ENCODE peak calls at places on chromosomes 7 and 10, in four cellular contexts. X, E, R and B are unnamed samples.

GRCh38 chr10:131571346-131571745 is 259.8 kb upstream of the TCERG1L start:
- DNase-seq in X (no peak), E (no peak), R (no peak), B (no peak)

GRCh38 chr7:99098824-99099498 is 44.9 kb downstream of the SMURF1 start:
- DNase-seq in X (no peak), E (no peak), R (no peak), B (no peak)

GRCh38 chr7:90383879-90384278 is 19.4 kb upstream of the CLDN12 start:
- DNase-seq in X (no peak), E (no peak), R (no peak), B (no peak)

GRCh38 chr10:110446954-110447608 is 50.6 kb upstream of the DUSP5 start:
- DNase-seq in X (peak; percentile 34), E (peak; percentile 16), R (no peak), B (no peak)

GRCh38 chr10:114911052-114911697 is 26.8 kb upstream of the TRUB1 start:
- DNase-seq in X (no peak), E (no peak), R (no peak), B (no peak)

GRCh38 chr7:45196374-45196773 is 38.8 kb downstream of the RAMP3 start:
- DNase-seq in X (no peak), E (no peak), R (no peak), B (no peak)

GRCh38 chr10:66322261-66322660 is 603.6 kb upstream of the LRRTM3 start:
- DNase-seq in X (peak; percentile 6), E (peak; percentile 24), R (no peak), B (no peak)

GRCh38 chr10:121245799-121246198 is 352.4 kb downstream of the FGFR2 start:
- DNase-seq in X (no peak), E (peak; percentile 56), R (no peak), B (no peak)

GRCh38 chr7:29765392-29765979 is 40.8 kb upstream of the WIPF3 start:
- DNase-seq in X (no peak), E (no peak), R (no peak), B (no peak)

GRCh38 chr10:133160813-133161471 is 923 bp downstream of the KNDC1 start:
- DNase-seq in X (no peak), E (no peak), R (no peak), B (no peak)

GRCh38 chr10:33142290-33142689 is 184.3 kb upstream of the ITGB1 start:
- DNase-seq in X (peak; percentile 76), E (no peak), R (no peak), B (no peak)

GRCh38 chr7:75743455-75743859 is 4.7 kb upstream of the HIP1 start:
- DNase-seq in X (peak; percentile 35), E (no peak), R (no peak), B (no peak)

GRCh38 chr10:78588194-78588811 is 480.5 kb upstream of the ZMIZ1 start:
- DNase-seq in X (peak; percentile 76), E (no peak), R (peak; percentile 66), B (no peak)

GRCh38 chr7:133484135-133484534 is 231.3 kb downstream of the EXOC4 start:
- DNase-seq in X (no peak), E (no peak), R (no peak), B (no peak)

GRCh38 chr7:18086165-18087030 is 58.8 kb upstream of the PRPS1L1 start:
- DNase-seq in X (peak; percentile 16), E (no peak), R (peak; percentile 13), B (peak; percentile 56)

GRCh38 chr10:84140036-84140379 is 699 bp downstream of the GHITM start:
- DNase-seq in X (no peak), E (peak; percentile 23), R (no peak), B (no peak)

GRCh38 chr10:628386-629045 is 61.0 kb downstream of the DIP2C start:
- DNase-seq in X (no peak), E (no peak), R (peak; percentile 77), B (peak; percentile 93)

GRCh38 chr7:140638311-140638791 is 2.3 kb downstream of the DENND2A start:
- DNase-seq in X (no peak), E (no peak), R (no peak), B (no peak)

GRCh38 chr7:31633894-31634494 is 53.0 kb upstream of the PPP1R17 start:
- DNase-seq in X (peak; percentile 48), E (peak; percentile 54), R (peak; percentile 25), B (peak; percentile 40)

GRCh38 chr10:70586348-70586930 is 16.1 kb downstream of the PRF1 start:
- DNase-seq in X (no peak), E (no peak), R (no peak), B (no peak)

GRCh38 chr10:80154978-80155695 is 22.6 kb downstream of the PLAC9 start:
- DNase-seq in X (no peak), E (peak; percentile 49), R (no peak), B (no peak)

GRCh38 chr7:84688671-84689070 is 494.1 kb upstream of the SEMA3A start:
- DNase-seq in X (no peak), E (no peak), R (no peak), B (no peak)

GRCh38 chr7:92177362-92177761 is 1.6 kb downstream of the LRRD1 start:
- DNase-seq in X (no peak), E (no peak), R (no peak), B (no peak)

GRCh38 chr10:101716891-101717659 is 22.1 kb upstream of the FBXW4 start:
- DNase-seq in X (no peak), E (no peak), R (no peak), B (no peak)

GRCh38 chr7:76296743-76297740 is 5.4 kb upstream of the HSPB1 start:
- DNase-seq in X (no peak), E (peak; percentile 94), R (no peak), B (no peak)

GRCh38 chr10:75049316-75050285 is 61.9 kb upstream of the SAMD8 start:
- DNase-seq in X (no peak), E (no peak), R (no peak), B (no peak)

GRCh38 chr10:52772623-52773022 is at the start of gene MBL2:
- DNase-seq in X (no peak), E (no peak), R (peak; percentile 16), B (no peak)

GRCh38 chr7:140899883-140900282 is 24.8 kb downstream of the BRAF start:
- DNase-seq in X (no peak), E (no peak), R (peak; percentile 47), B (no peak)

GRCh38 chr7:25075459-25075858 is 49.6 kb downstream of the CYCS start:
- DNase-seq in X (no peak), E (no peak), R (no peak), B (no peak)

DNA sequence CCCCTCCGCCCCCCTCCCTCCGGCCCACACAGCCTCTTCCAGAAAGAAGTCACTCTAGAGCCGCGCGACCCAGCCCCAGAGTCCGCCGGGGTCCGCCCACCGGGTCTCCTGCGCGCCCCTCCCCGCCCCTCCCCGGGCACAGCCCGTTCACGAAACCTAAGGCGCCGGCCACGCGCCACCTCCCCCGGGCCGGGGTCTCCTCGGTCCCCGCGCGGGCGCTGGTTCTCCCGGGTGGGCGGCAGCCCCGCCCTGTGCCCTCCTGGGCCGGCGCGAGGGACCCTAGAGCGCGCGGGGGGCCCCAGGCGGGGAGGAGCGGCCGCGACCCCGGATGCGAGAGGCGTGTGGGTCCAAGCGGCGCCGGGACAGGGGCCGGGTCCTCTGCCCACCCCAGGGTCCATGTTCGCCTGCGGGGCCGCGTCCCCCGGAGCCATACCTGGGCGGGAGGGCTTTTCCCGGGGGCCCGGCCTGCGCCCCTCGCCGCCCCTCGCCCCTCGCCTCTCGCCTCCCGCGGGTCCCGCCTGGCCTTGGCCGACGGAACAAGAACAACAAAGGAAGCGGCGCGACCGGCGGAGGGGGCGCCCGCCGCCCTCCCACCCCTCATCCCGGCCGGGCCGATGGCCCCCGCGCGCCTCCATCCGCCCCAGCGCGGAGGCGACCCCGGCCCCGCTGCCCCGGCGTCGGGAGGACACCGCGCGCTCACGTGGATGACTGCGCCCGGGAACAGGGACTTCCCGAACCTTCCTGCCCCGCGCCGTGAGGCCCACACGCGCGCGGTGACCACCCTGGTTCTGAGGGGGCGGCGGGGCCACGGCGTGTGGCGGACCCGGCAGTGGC is 348.0 kb downstream of the DNAJB6 start:
- DNase-seq in X (no peak), E (no peak), R (no peak), B (no peak)
- H3K27me3 ChIP-seq in X (peaks cover 100% of the 10 kb centered on the region), E (peaks cover 81% of the 10 kb centered on the region), R (peaks cover 12% of the 10 kb centered on the region), B (peaks cover 2% of the 10 kb centered on the region)

GRCh38 chr7:74360008-74360407 is 70.8 kb downstream of the CLIP2 start:
- DNase-seq in X (no peak), E (no peak), R (no peak), B (no peak)

GRCh38 chr7:74362262-74362661 is 73.1 kb downstream of the CLIP2 start:
- DNase-seq in X (no peak), E (no peak), R (no peak), B (no peak)

GRCh38 chr7:74365320-74366022 is 76.3 kb downstream of the CLIP2 start:
- DNase-seq in X (peak; percentile 66), E (no peak), R (peak; percentile 97), B (peak; percentile 88)

DNA sequence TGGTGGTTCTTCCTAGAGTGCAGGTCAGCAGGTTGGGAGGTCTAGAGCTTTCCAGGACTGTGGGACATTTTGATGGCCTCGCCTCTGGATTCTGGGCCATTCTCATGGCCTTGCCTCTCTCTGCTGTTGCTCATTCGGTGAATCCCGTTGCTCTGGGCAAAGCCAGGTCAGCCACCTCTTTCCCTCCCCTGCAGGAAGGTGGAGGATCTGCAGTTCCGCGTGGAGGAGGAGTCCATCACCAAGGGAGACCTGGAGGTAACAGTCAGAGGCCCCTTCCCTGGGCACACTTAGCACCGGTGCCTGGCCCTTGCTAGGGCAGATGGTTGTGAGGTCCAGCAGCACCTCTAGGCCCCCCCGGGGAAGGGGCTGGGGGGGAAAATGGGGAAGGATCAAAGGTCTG is 74.9 kb downstream of the CLIP2 start:
- DNase-seq in X (no peak), E (no peak), R (no peak), B (no peak)
- TF ChIP-seq CTCF in X (no peak), E (no peak), R (peak; percentile 46), B (no peak)

DNA sequence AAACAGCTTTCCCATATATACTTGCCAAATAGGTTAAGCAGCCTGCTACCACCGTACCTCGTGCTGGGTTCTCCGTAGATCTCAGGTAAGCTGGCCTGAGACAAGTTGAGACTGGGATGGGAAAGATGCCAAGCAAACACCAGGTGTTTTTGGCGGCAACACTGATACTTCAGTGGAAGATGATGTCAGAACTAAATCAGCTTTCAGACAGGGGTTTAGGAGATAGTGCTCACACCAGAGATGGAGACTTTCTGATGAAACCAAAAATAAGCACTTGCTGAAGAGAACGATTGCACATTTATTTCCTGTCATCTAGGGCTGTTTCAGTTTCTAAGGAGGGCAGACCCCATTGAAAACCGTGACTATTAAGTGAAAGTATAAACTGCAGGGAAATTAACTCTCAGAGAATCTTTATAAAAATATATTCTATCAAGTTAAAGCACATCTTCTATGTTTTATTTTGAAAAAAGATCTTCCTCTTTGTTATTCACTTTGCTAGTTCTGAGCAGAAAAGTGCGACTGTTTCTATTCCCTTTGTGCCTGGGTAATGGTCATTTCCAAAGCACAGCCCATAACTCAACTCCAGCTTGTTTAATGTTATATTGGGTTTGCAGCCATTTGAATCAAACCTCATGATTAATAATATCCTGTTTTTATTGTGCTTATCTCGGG is 149.9 kb downstream of the CPED1 start:
- DNase-seq in X (no peak), E (no peak), R (no peak), B (no peak)
- H3K4me3 ChIP-seq in X (no peak overlapping the region), E (no peak overlapping the region), R (no peak overlapping the region), B (no peak overlapping the region)

GRCh38 chr10:124449170-124450009 is 445 bp downstream of the NKX1-2 start:
- DNase-seq in X (no peak), E (no peak), R (no peak), B (no peak)
- H3K27me3 ChIP-seq in X (peaks cover 99% of the 10 kb centered on the region), E (peaks cover 53% of the 10 kb centered on the region), R (peaks cover 96% of the 10 kb centered on the region), B (no peaks in the 10 kb centered on the region)